ENCODE peak calls at places on chromosomes 3 and 15, in ten cellular contexts. T, Q, H, W, J, A, U, E, P and I are unnamed samples.

GRCh38 chr3:20160230-20160629 is 25.8 kb downstream of the SGO1 start:
- DNase-seq in T (no peak), Q (no peak), H (no peak), W (no peak), J (no peak), A (no peak), U (no peak), E (no peak), P (no peak), I (no peak)

GRCh38 chr3:10945683-10946287 is 46.8 kb upstream of the SLC6A1 start:
- DNase-seq in T (peak), Q (no peak), H (peak), W (no peak), J (peak), A (peak), U (peak), E (peak), P (peak), I (peak)

GRCh38 chr3:10196389-10197052 is 31.8 kb downstream of the IRAK2 start:
- DNase-seq in T (no peak), Q (no peak), H (no peak), W (no peak), J (no peak), A (no peak), U (no peak), E (no peak), P (no peak), I (no peak)

GRCh38 chr3:38003371-38003816 is 12.8 kb downstream of the VILL start:
- DNase-seq in T (peak), Q (no peak), H (peak), W (peak), J (no peak), A (peak), U (peak), E (peak), P (no peak), I (peak)

GRCh38 chr3:26964313-26964712 is 341.7 kb downstream of the LRRC3B start:
- DNase-seq in T (no peak), Q (no peak), H (no peak), W (no peak), J (no peak), A (no peak), U (no peak), E (no peak), P (no peak), I (no peak)

GRCh38 chr3:143040264-143040879 is 39.0 kb downstream of the U2SURP start:
- DNase-seq in T (peak), Q (no peak), H (no peak), W (no peak), J (no peak), A (no peak), U (peak), E (no peak), P (no peak), I (no peak)

GRCh38 chr3:159260049-159260662 is 458.3 kb downstream of the MFSD1 start:
- DNase-seq in T (peak), Q (no peak), H (no peak), W (no peak), J (peak), A (peak), U (peak), E (no peak), P (no peak), I (no peak)

GRCh38 chr3:172447611-172448579 is at the start of gene GHSR:
- DNase-seq in T (peak), Q (no peak), H (no peak), W (no peak), J (no peak), A (no peak), U (no peak), E (no peak), P (no peak), I (no peak)

GRCh38 chr3:27507111-27507510 is 22.9 kb upstream of the SLC4A7 start:
- DNase-seq in T (no peak), Q (no peak), H (no peak), W (no peak), J (no peak), A (no peak), U (no peak), E (no peak), P (no peak), I (no peak)

GRCh38 chr3:64129106-64129505 is 96.2 kb downstream of the PRICKLE2 start:
- DNase-seq in T (no peak), Q (no peak), H (no peak), W (no peak), J (no peak), A (no peak), U (no peak), E (no peak), P (no peak), I (no peak)

GRCh38 chr3:86991840-86992430 is 986 bp upstream of the VGLL3 start:
- DNase-seq in T (no peak), Q (no peak), H (no peak), W (no peak), J (no peak), A (no peak), U (no peak), E (no peak), P (no peak), I (no peak)
- H3K4me3 ChIP-seq in T (peak), Q (no peak), H (no peak), W (peak), J (no peak), A (no peak), U (no peak), E (peak), P (peak), I (no peak)

GRCh38 chr15:55742498-55742926 is 440 bp downstream of the PRTG start:
- DNase-seq in T (peak), Q (no peak), H (peak), W (peak), J (no peak), A (no peak), U (peak), E (no peak), P (no peak), I (no peak)

GRCh38 chr15:55741592-55742497 is 1.1 kb downstream of the PRTG start:
- DNase-seq in T (peak), Q (no peak), H (peak), W (peak), J (no peak), A (peak), U (peak), E (no peak), P (no peak), I (no peak)

GRCh38 chr15:55740479-55740878 is 2.5 kb downstream of the PRTG start:
- DNase-seq in T (no peak), Q (no peak), H (no peak), W (no peak), J (no peak), A (no peak), U (no peak), E (no peak), P (no peak), I (no peak)

GRCh38 chr15:55739641-55740040 is 3.3 kb downstream of the PRTG start:
- DNase-seq in T (no peak), Q (no peak), H (no peak), W (no peak), J (no peak), A (no peak), U (no peak), E (no peak), P (no peak), I (no peak)

DNA sequence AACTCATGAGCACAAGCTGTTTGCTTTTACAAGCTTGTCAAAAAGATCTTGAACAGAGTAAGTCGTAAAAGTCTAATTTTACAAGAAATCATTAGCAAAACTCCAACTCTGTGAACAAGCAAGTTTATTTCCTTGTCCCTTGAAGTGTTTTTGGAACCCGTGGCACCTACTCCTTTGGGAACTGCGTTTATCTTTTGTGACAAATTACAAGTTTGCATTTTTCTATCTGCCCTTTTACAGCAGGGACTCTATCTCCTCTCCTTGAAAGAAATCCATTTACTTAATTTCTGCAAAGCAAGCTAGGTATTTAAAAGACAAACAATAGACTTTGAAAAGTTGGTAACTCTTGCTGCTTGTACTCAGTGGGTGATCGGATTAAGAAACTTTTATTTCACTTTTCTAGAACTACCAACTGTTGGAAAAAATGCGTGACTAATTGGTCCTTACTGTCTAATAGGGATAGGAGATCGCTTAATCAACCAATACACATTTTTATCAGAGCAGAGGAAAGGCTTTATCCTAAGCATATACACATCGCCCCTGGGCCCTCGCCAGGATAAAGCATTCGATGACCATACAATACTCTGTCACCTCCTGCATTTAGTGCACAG is 1.9 kb downstream of the PRTG start:
- DNase-seq in T (no peak), Q (no peak), H (no peak), W (no peak), J (no peak), A (no peak), U (no peak), E (no peak), P (no peak), I (no peak)
- TF ChIP-seq POLR2AphosphoS5 in T (no peak), Q (no peak), H (no peak), W (no peak), J (no peak), A (no peak), U (no peak), E (no peak), P (no peak), I (no peak)

GRCh38 chr15:38534691-38535090 is 29.9 kb downstream of the RASGRP1 start:
- DNase-seq in T (no peak), Q (no peak), H (no peak), W (peak), J (no peak), A (no peak), U (no peak), E (no peak), P (no peak), I (no peak)

GRCh38 chr15:38538328-38539007 is 26.1 kb downstream of the RASGRP1 start:
- DNase-seq in T (no peak), Q (no peak), H (no peak), W (peak), J (no peak), A (no peak), U (no peak), E (no peak), P (no peak), I (no peak)

GRCh38 chr15:38533926-38534325 is 30.7 kb downstream of the RASGRP1 start:
- DNase-seq in T (no peak), Q (no peak), H (no peak), W (peak), J (no peak), A (no peak), U (no peak), E (no peak), P (no peak), I (no peak)

GRCh38 chr15:38535451-38536200 is 29.0 kb downstream of the RASGRP1 start:
- DNase-seq in T (no peak), Q (no peak), H (no peak), W (peak), J (no peak), A (no peak), U (no peak), E (no peak), P (no peak), I (no peak)

DNA sequence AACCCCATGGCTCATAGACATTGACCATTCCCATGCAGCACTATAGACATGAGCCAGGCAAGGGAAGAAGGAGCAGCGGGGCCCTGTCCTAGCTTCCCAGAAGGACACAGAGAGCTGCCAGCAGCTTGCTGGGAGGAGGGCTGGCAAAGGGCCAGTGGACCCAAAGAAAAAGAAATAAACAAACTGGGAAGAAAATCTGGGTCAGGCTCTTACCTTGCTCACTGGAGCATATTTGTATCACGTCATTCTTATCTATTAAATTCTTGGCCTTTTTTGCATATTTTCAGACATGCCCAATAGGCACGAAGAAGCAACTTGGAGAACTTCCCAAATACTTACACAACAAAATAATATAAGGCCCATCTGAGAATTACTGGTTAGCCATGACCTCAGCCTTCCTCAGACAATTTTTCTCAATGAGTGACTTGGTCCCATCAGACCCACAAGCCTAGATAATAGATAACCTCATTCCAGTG is 28.4 kb downstream of the RASGRP1 start:
- DNase-seq in T (no peak), Q (no peak), H (no peak), W (peak), J (no peak), A (no peak), U (no peak), E (no peak), P (no peak), I (no peak)
- H3K4me3 ChIP-seq in T (no peak), Q (no peak), H (no peak), W (no peak), J (no peak), A (no peak), U (no peak), E (no peak), P (no peak), I (no peak)

GRCh38 chr15:71411538-71412482 is 296.5 kb downstream of the THSD4 start:
- DNase-seq in T (no peak), Q (no peak), H (peak), W (no peak), J (no peak), A (no peak), U (peak), E (no peak), P (no peak), I (no peak)
- TF ChIP-seq POLR2AphosphoS5 in T (no peak), Q (no peak), H (peak), W (peak), J (no peak), A (no peak), U (no peak), E (peak), P (no peak), I (no peak)